ENCODE peak calls at places on chromosome 3, in nine cellular contexts. C, A, K, L, Z, P, H, Q and I are unnamed samples.

GRCh38 chr3:2154596-2154995 is 55.9 kb downstream of the CNTN4 start:
- DNase-seq in P (no peak), H (no peak), C (no peak), Q (no peak), Z (no peak), L (no peak), K (no peak), A (no peak), I (no peak)

GRCh38 chr3:139577899-139578298 is 38.4 kb upstream of the RBP1 start:
- DNase-seq in C (no peak), A (no peak), L (no peak), H (no peak), P (no peak), Q (no peak), Z (no peak), K (peak), I (no peak)

GRCh38 chr3:172040976-172041963 is 1.9 kb downstream of the FNDC3B start:
- DNase-seq in K (peak), P (no peak), Q (peak), L (peak), C (no peak), A (no peak), Z (no peak), H (no peak), I (no peak)

GRCh38 chr3:66971891-66972551 is 26.1 kb upstream of the KBTBD8 start:
- DNase-seq in Z (peak), P (peak), L (peak), C (no peak), K (peak), A (peak), H (peak), Q (peak), I (peak)

GRCh38 chr3:138696661-138697370 is 88.2 kb downstream of the FAIM start:
- DNase-seq in Z (no peak), Q (no peak), A (no peak), K (no peak), L (no peak), H (no peak), C (no peak), P (no peak), I (no peak)

GRCh38 chr3:33039628-33040027 is 57.3 kb downstream of the GLB1 start:
- DNase-seq in Q (no peak), C (no peak), H (no peak), L (no peak), Z (no peak), P (no peak), A (no peak), K (no peak), I (no peak)

GRCh38 chr3:34675383-34676120 is 877.1 kb downstream of the PDCD6IP start:
- DNase-seq in Z (no peak), L (no peak), A (no peak), C (no peak), K (no peak), Q (no peak), P (no peak), H (no peak), I (no peak)

GRCh38 chr3:172094621-172095557 is 55.5 kb downstream of the FNDC3B start:
- DNase-seq in K (no peak), A (no peak), C (no peak), H (no peak), P (peak), Z (no peak), L (no peak), Q (no peak), I (no peak)

GRCh38 chr3:159654183-159655134 is 334.2 kb upstream of the IL12A start:
- DNase-seq in P (no peak), H (no peak), Q (no peak), A (no peak), C (no peak), K (no peak), Z (no peak), L (no peak), I (no peak)

GRCh38 chr3:13134879-13135206 is 61.6 kb upstream of the IQSEC1 start:
- DNase-seq in A (no peak), H (no peak), P (no peak), L (peak), C (no peak), Q (no peak), K (no peak), Z (no peak), I (no peak)

GRCh38 chr3:193207874-193208273 is 33.1 kb upstream of the PLAAT1 start:
- DNase-seq in Q (no peak), Z (no peak), P (no peak), K (no peak), C (no peak), H (no peak), A (no peak), L (no peak), I (no peak)

GRCh38 chr3:172138792-172139507 is 99.6 kb downstream of the FNDC3B start:
- DNase-seq in A (peak), C (no peak), Z (no peak), K (no peak), Q (peak), L (peak), H (no peak), P (no peak), I (no peak)

GRCh38 chr3:180277036-180277435 is 240.3 kb upstream of the PEX5L start:
- DNase-seq in Z (no peak), H (no peak), L (no peak), P (no peak), Q (peak), K (no peak), A (no peak), C (no peak), I (no peak)

GRCh38 chr3:136162322-136162721 is 33.8 kb downstream of the MSL2 start:
- DNase-seq in L (no peak), C (no peak), K (no peak), H (no peak), Z (no peak), A (no peak), Q (no peak), P (no peak), I (no peak)

GRCh38 chr3:8451696-8452095 is 49.9 kb upstream of the LMCD1 start:
- DNase-seq in A (no peak), C (no peak), H (no peak), L (no peak), P (no peak), K (no peak), Q (no peak), Z (no peak), I (no peak)

GRCh38 chr3:170410428-170411029 is 8.1 kb upstream of the CLDN11 start:
- DNase-seq in Z (no peak), A (no peak), K (no peak), P (peak), Q (peak), H (no peak), L (no peak), C (peak), I (no peak)